ENCODE peak calls at places on chromosomes 7 and 10, in eight cellular contexts. One of them, this sample, is unnamed.

GRCh38 chr7:93015193-93016084 is 102.3 kb downstream of the SAMD9 start:
- DNase-seq in AG20443: peak; percentile 22
- DNase-seq in H9: no peak
- DNase-seq in CD4-positive, alpha-beta memory T cell: no peak
- DNase-seq in brain pericyte: no peak
- DNase-seq in T-helper 1 cell: no peak
- DNase-seq in NCI-H1105: no peak
- DNase-seq in cardiac muscle cell: no peak
- DNase-seq in this sample: no peak

GRCh38 chr7:29471444-29472138 is 92.0 kb upstream of the PRR15 start:
- DNase-seq in AG20443: no peak
- DNase-seq in H9: no peak
- DNase-seq in CD4-positive, alpha-beta memory T cell: no peak
- DNase-seq in brain pericyte: no peak
- DNase-seq in T-helper 1 cell: no peak
- DNase-seq in NCI-H1105: no peak
- DNase-seq in cardiac muscle cell: no peak
- DNase-seq in this sample: no peak

GRCh38 chr10:74738543-74738942 is 87.9 kb upstream of the KAT6B start:
- DNase-seq in AG20443: no peak
- DNase-seq in H9: no peak
- DNase-seq in CD4-positive, alpha-beta memory T cell: no peak
- DNase-seq in brain pericyte: no peak
- DNase-seq in T-helper 1 cell: no peak
- DNase-seq in NCI-H1105: no peak
- DNase-seq in cardiac muscle cell: no peak
- DNase-seq in this sample: no peak

GRCh38 chr7:51253157-51253556 is 63.5 kb downstream of the COBL start:
- DNase-seq in AG20443: no peak
- DNase-seq in H9: no peak
- DNase-seq in CD4-positive, alpha-beta memory T cell: no peak
- DNase-seq in brain pericyte: no peak
- DNase-seq in T-helper 1 cell: no peak
- DNase-seq in NCI-H1105: no peak
- DNase-seq in cardiac muscle cell: no peak
- DNase-seq in this sample: no peak

GRCh38 chr10:100014129-100014762 is 4.5 kb upstream of the DNMBP start:
- DNase-seq in AG20443: no peak
- DNase-seq in H9: no peak
- DNase-seq in CD4-positive, alpha-beta memory T cell: no peak
- DNase-seq in brain pericyte: no peak
- DNase-seq in T-helper 1 cell: no peak
- DNase-seq in NCI-H1105: no peak
- DNase-seq in cardiac muscle cell: no peak
- DNase-seq in this sample: no peak

GRCh38 chr10:98309366-98310355 is 41.7 kb upstream of the LOXL4 start:
- DNase-seq in AG20443: peak; percentile 94
- DNase-seq in H9: peak; percentile 88
- DNase-seq in CD4-positive, alpha-beta memory T cell: no peak
- DNase-seq in brain pericyte: peak; percentile 48
- DNase-seq in T-helper 1 cell: no peak
- DNase-seq in NCI-H1105: no peak
- DNase-seq in cardiac muscle cell: peak; percentile 83
- DNase-seq in this sample: peak; percentile 91

GRCh38 chr7:1897076-1897860 is 227.2 kb downstream of the ELFN1 start:
- DNase-seq in AG20443: no peak
- DNase-seq in H9: no peak
- DNase-seq in CD4-positive, alpha-beta memory T cell: no peak
- DNase-seq in brain pericyte: no peak
- DNase-seq in T-helper 1 cell: no peak
- DNase-seq in NCI-H1105: no peak
- DNase-seq in cardiac muscle cell: no peak
- DNase-seq in this sample: peak; percentile 34

GRCh38 chr10:47451998-47452494 is 31.9 kb downstream of the ANXA8 start:
- DNase-seq in AG20443: peak; percentile 7
- DNase-seq in H9: peak; percentile 23
- DNase-seq in CD4-positive, alpha-beta memory T cell: no peak
- DNase-seq in brain pericyte: no peak
- DNase-seq in T-helper 1 cell: no peak
- DNase-seq in NCI-H1105: no peak
- DNase-seq in cardiac muscle cell: no peak
- DNase-seq in this sample: no peak

GRCh38 chr7:2002561-2003450 is 229.9 kb downstream of the MAD1L1 start:
- DNase-seq in AG20443: no peak
- DNase-seq in H9: peak; percentile 19
- DNase-seq in CD4-positive, alpha-beta memory T cell: no peak
- DNase-seq in brain pericyte: no peak
- DNase-seq in T-helper 1 cell: no peak
- DNase-seq in NCI-H1105: no peak
- DNase-seq in cardiac muscle cell: no peak
- DNase-seq in this sample: peak; percentile 51

GRCh38 chr7:96823274-96823673 is 113.6 kb upstream of the SEM1 start:
- DNase-seq in AG20443: peak; percentile 22
- DNase-seq in H9: no peak
- DNase-seq in CD4-positive, alpha-beta memory T cell: no peak
- DNase-seq in brain pericyte: no peak
- DNase-seq in T-helper 1 cell: no peak
- DNase-seq in NCI-H1105: no peak
- DNase-seq in cardiac muscle cell: no peak
- DNase-seq in this sample: no peak

GRCh38 chr7:64946772-64947171 is 43.7 kb downstream of the ZNF273 start:
- DNase-seq in AG20443: peak; percentile 18
- DNase-seq in H9: peak; percentile 69
- DNase-seq in CD4-positive, alpha-beta memory T cell: no peak
- DNase-seq in brain pericyte: no peak
- DNase-seq in T-helper 1 cell: no peak
- DNase-seq in NCI-H1105: peak; percentile 6
- DNase-seq in cardiac muscle cell: no peak
- DNase-seq in this sample: no peak

GRCh38 chr10:94137747-94138146 is 144.0 kb downstream of the PLCE1 start:
- DNase-seq in AG20443: peak; percentile 35
- DNase-seq in H9: no peak
- DNase-seq in CD4-positive, alpha-beta memory T cell: no peak
- DNase-seq in brain pericyte: no peak
- DNase-seq in T-helper 1 cell: no peak
- DNase-seq in NCI-H1105: no peak
- DNase-seq in cardiac muscle cell: no peak
- DNase-seq in this sample: no peak

GRCh38 chr10:107733731-107734130 is 569.2 kb upstream of the SORCS1 start:
- DNase-seq in AG20443: peak; percentile 17
- DNase-seq in H9: no peak
- DNase-seq in CD4-positive, alpha-beta memory T cell: no peak
- DNase-seq in brain pericyte: no peak
- DNase-seq in T-helper 1 cell: no peak
- DNase-seq in NCI-H1105: no peak
- DNase-seq in cardiac muscle cell: no peak
- DNase-seq in this sample: no peak

GRCh38 chr7:37045786-37046185 is 321.5 kb upstream of the AOAH start:
- DNase-seq in AG20443: no peak
- DNase-seq in H9: no peak
- DNase-seq in CD4-positive, alpha-beta memory T cell: no peak
- DNase-seq in brain pericyte: no peak
- DNase-seq in T-helper 1 cell: no peak
- DNase-seq in NCI-H1105: no peak
- DNase-seq in cardiac muscle cell: no peak
- DNase-seq in this sample: no peak

GRCh38 chr7:101436226-101436745 is 73.6 kb downstream of the COL26A1 start:
- DNase-seq in AG20443: no peak
- DNase-seq in H9: no peak
- DNase-seq in CD4-positive, alpha-beta memory T cell: no peak
- DNase-seq in brain pericyte: no peak
- DNase-seq in T-helper 1 cell: no peak
- DNase-seq in NCI-H1105: no peak
- DNase-seq in cardiac muscle cell: no peak
- DNase-seq in this sample: peak; percentile 54

GRCh38 chr7:94971051-94971867 is 63.9 kb downstream of the PPP1R9A start:
- DNase-seq in AG20443: peak; percentile 27
- DNase-seq in H9: no peak
- DNase-seq in CD4-positive, alpha-beta memory T cell: no peak
- DNase-seq in brain pericyte: no peak
- DNase-seq in T-helper 1 cell: no peak
- DNase-seq in NCI-H1105: no peak
- DNase-seq in cardiac muscle cell: no peak
- DNase-seq in this sample: no peak

GRCh38 chr10:4051011-4051407 is 266.0 kb upstream of the KLF6 start:
- DNase-seq in AG20443: peak; percentile 39
- DNase-seq in H9: no peak
- DNase-seq in CD4-positive, alpha-beta memory T cell: no peak
- DNase-seq in brain pericyte: no peak
- DNase-seq in T-helper 1 cell: no peak
- DNase-seq in NCI-H1105: no peak
- DNase-seq in cardiac muscle cell: no peak
- DNase-seq in this sample: peak; percentile 76

GRCh38 chr7:12231097-12231496 is 20.0 kb downstream of the TMEM106B start:
- DNase-seq in AG20443: no peak
- DNase-seq in H9: no peak
- DNase-seq in CD4-positive, alpha-beta memory T cell: no peak
- DNase-seq in brain pericyte: no peak
- DNase-seq in T-helper 1 cell: no peak
- DNase-seq in NCI-H1105: no peak
- DNase-seq in cardiac muscle cell: no peak
- DNase-seq in this sample: no peak

GRCh38 chr10:62501547-62501946 is 127.4 kb downstream of the ZNF365 start:
- DNase-seq in AG20443: no peak
- DNase-seq in H9: no peak
- DNase-seq in CD4-positive, alpha-beta memory T cell: no peak
- DNase-seq in brain pericyte: no peak
- DNase-seq in T-helper 1 cell: no peak
- DNase-seq in NCI-H1105: no peak
- DNase-seq in cardiac muscle cell: no peak
- DNase-seq in this sample: no peak

GRCh38 chr10:110455440-110455839 is 42.3 kb upstream of the DUSP5 start:
- DNase-seq in AG20443: no peak
- DNase-seq in H9: no peak
- DNase-seq in CD4-positive, alpha-beta memory T cell: no peak
- DNase-seq in brain pericyte: no peak
- DNase-seq in T-helper 1 cell: no peak
- DNase-seq in NCI-H1105: no peak
- DNase-seq in cardiac muscle cell: no peak
- DNase-seq in this sample: no peak

GRCh38 chr7:30252885-30253795 is 31.3 kb upstream of the ZNRF2 start:
- DNase-seq in AG20443: peak; percentile 40
- DNase-seq in H9: no peak
- DNase-seq in CD4-positive, alpha-beta memory T cell: no peak
- DNase-seq in brain pericyte: no peak
- DNase-seq in T-helper 1 cell: no peak
- DNase-seq in NCI-H1105: peak; percentile 26
- DNase-seq in cardiac muscle cell: peak; percentile 95
- DNase-seq in this sample: peak; percentile 81

GRCh38 chr7:24576171-24577052 is 3.2 kb downstream of the PALS2 start:
- DNase-seq in AG20443: peak; percentile 54
- DNase-seq in H9: peak; percentile 34
- DNase-seq in CD4-positive, alpha-beta memory T cell: no peak
- DNase-seq in brain pericyte: no peak
- DNase-seq in T-helper 1 cell: no peak
- DNase-seq in NCI-H1105: peak; percentile 49
- DNase-seq in cardiac muscle cell: peak; percentile 79
- DNase-seq in this sample: no peak

GRCh38 chr10:1540144-1540543 is 197.2 kb downstream of the ADARB2 start:
- DNase-seq in AG20443: no peak
- DNase-seq in H9: no peak
- DNase-seq in CD4-positive, alpha-beta memory T cell: no peak
- DNase-seq in brain pericyte: no peak
- DNase-seq in T-helper 1 cell: no peak
- DNase-seq in NCI-H1105: no peak
- DNase-seq in cardiac muscle cell: no peak
- DNase-seq in this sample: peak; percentile 7

GRCh38 chr10:119298788-119299187 is 91.4 kb downstream of the GRK5 start:
- DNase-seq in AG20443: no peak
- DNase-seq in H9: no peak
- DNase-seq in CD4-positive, alpha-beta memory T cell: no peak
- DNase-seq in brain pericyte: no peak
- DNase-seq in T-helper 1 cell: no peak
- DNase-seq in NCI-H1105: no peak
- DNase-seq in cardiac muscle cell: no peak
- DNase-seq in this sample: no peak

GRCh38 chr7:16479587-16479986 is 14.0 kb upstream of the SOSTDC1 start:
- DNase-seq in AG20443: no peak
- DNase-seq in H9: no peak
- DNase-seq in CD4-positive, alpha-beta memory T cell: no peak
- DNase-seq in brain pericyte: no peak
- DNase-seq in T-helper 1 cell: no peak
- DNase-seq in NCI-H1105: no peak
- DNase-seq in cardiac muscle cell: no peak
- DNase-seq in this sample: no peak

GRCh38 chr7:157318015-157318706 is 18.6 kb upstream of the DNAJB6 start:
- DNase-seq in AG20443: no peak
- DNase-seq in H9: no peak
- DNase-seq in CD4-positive, alpha-beta memory T cell: no peak
- DNase-seq in brain pericyte: no peak
- DNase-seq in T-helper 1 cell: no peak
- DNase-seq in NCI-H1105: no peak
- DNase-seq in cardiac muscle cell: no peak
- DNase-seq in this sample: no peak